ENCODE peak calls at places on chromosomes 11 and 22, in ten cellular contexts. E, D, N, P, J, X, Z, S, H and C are unnamed samples.

GRCh38 chr22:20256562-20257473 is 11.3 kb downstream of the RTN4R start:
- DNase-seq in P (no peak), N (no peak), D (no peak), J (no peak), X (no peak), E (no peak), Z (no peak), S (no peak), H (no peak), C (no peak)

GRCh38 chr11:73654482-73655021 is 8.2 kb downstream of the PLEKHB1 start:
- DNase-seq in Z (no peak), H (no peak), S (no peak), X (no peak), N (no peak), J (no peak), P (no peak), D (no peak), E (no peak), C (no peak)

GRCh38 chr11:2885017-2885675 is 429 bp downstream of the CDKN1C start:
- DNase-seq in J (no peak), D (peak), Z (peak), N (peak), S (no peak), H (peak), E (no peak), X (peak), P (peak), C (no peak)

GRCh38 chr11:70302086-70302752 is 31.7 kb downstream of the PPFIA1 start:
- DNase-seq in X (no peak), Z (no peak), H (no peak), D (no peak), E (no peak), S (no peak), J (no peak), P (peak), N (no peak), C (no peak)

GRCh38 chr11:131056036-131056435 is 139.8 kb upstream of the SNX19 start:
- DNase-seq in D (no peak), N (no peak), H (no peak), X (no peak), S (no peak), E (no peak), Z (no peak), J (no peak), P (no peak), C (no peak)

GRCh38 chr22:31244044-31244942 is 32.2 kb downstream of the LIMK2 start:
- DNase-seq in H (peak), S (peak), X (no peak), J (no peak), P (no peak), N (no peak), D (peak), Z (peak), E (no peak), C (peak)

GRCh38 chr22:28841111-28841510 is 40.7 kb upstream of the XBP1 start:
- DNase-seq in J (no peak), E (no peak), Z (no peak), N (no peak), D (no peak), P (no peak), X (no peak), S (no peak), H (no peak), C (no peak)

GRCh38 chr11:79274636-79275315 is 166.1 kb downstream of the TENM4 start:
- DNase-seq in P (no peak), H (peak), N (no peak), E (no peak), S (peak), Z (no peak), J (no peak), X (no peak), D (peak), C (no peak)

GRCh38 chr11:110471315-110471714 is 41.6 kb downstream of the FDX1 start:
- DNase-seq in X (no peak), E (no peak), P (no peak), N (no peak), J (no peak), Z (no peak), H (peak), S (no peak), D (peak), C (no peak)

GRCh38 chr11:12995211-12995610 is 13.9 kb upstream of the RASSF10 start:
- DNase-seq in D (peak), S (peak), H (peak), E (no peak), J (no peak), N (no peak), P (no peak), X (no peak), Z (no peak), C (no peak)

GRCh38 chr22:41197808-41198585 is 7.1 kb upstream of the L3MBTL2 start:
- DNase-seq in J (no peak), S (no peak), Z (peak), H (no peak), X (peak), E (no peak), P (peak), N (no peak), D (no peak), C (no peak)

GRCh38 chr11:92399702-92400101 is 175.1 kb downstream of the FAT3 start:
- DNase-seq in H (no peak), J (no peak), S (no peak), D (no peak), X (no peak), N (no peak), P (no peak), E (no peak), Z (peak), C (no peak)

GRCh38 chr11:68411501-68411991 is 49.0 kb upstream of the PPP6R3 start:
- DNase-seq in S (no peak), H (no peak), X (peak), N (no peak), J (no peak), P (peak), Z (no peak), D (no peak), E (no peak), C (no peak)

GRCh38 chr11:36098046-36098445 is 154.2 kb downstream of the LDLRAD3 start:
- DNase-seq in H (no peak), J (no peak), Z (no peak), P (no peak), N (no peak), E (no peak), X (no peak), D (no peak), S (no peak), C (no peak)

GRCh38 chr11:121241300-121242176 is 51.0 kb upstream of the SC5D start:
- DNase-seq in D (no peak), P (no peak), J (no peak), N (no peak), E (no peak), H (no peak), Z (peak), S (no peak), X (no peak), C (no peak)

GRCh38 chr22:35861451-35861850 is 143.8 kb downstream of the APOL5 start:
- DNase-seq in S (no peak), Z (no peak), N (no peak), X (no peak), H (no peak), D (no peak), E (no peak), P (no peak), J (no peak), C (no peak)

GRCh38 chr11:60634151-60634550 is 65.3 kb upstream of the MS4A8 start:
- DNase-seq in S (no peak), N (no peak), E (no peak), P (no peak), H (no peak), J (no peak), D (no peak), X (no peak), Z (peak), C (no peak)

GRCh38 chr11:102280237-102280833 is 36.9 kb upstream of the BIRC3 start:
- DNase-seq in N (no peak), S (no peak), Z (peak), J (no peak), H (no peak), E (no peak), P (no peak), D (no peak), X (no peak), C (no peak)

GRCh38 chr22:49278357-49278756 is 549.3 kb downstream of the BRD1 start:
- DNase-seq in S (no peak), X (no peak), J (peak), E (no peak), H (no peak), Z (no peak), P (no peak), D (no peak), N (no peak), C (no peak)

GRCh38 chr11:120219157-120219934 is 8.5 kb downstream of the OAF start:
- DNase-seq in N (no peak), J (no peak), Z (peak), D (no peak), H (peak), E (no peak), X (no peak), P (no peak), S (no peak), C (no peak)

GRCh38 chr11:134571301-134571700 is 159.3 kb upstream of the B3GAT1 start:
- DNase-seq in J (no peak), E (no peak), Z (no peak), H (no peak), N (no peak), X (no peak), P (no peak), D (no peak), S (no peak), C (no peak)

GRCh38 chr11:15213471-15214231 is 98.9 kb downstream of the INSC start:
- DNase-seq in D (no peak), P (peak), X (no peak), S (no peak), N (no peak), H (no peak), Z (no peak), E (no peak), J (no peak), C (no peak)

GRCh38 chr11:121508449-121508848 is 55.7 kb upstream of the SORL1-AS1 start:
- DNase-seq in Z (peak), D (no peak), P (no peak), H (no peak), N (no peak), E (no peak), J (no peak), S (no peak), X (no peak), C (no peak)

GRCh38 chr22:45319319-45319675 is 9.6 kb downstream of the FAM118A start:
- DNase-seq in P (no peak), N (no peak), E (no peak), S (peak), J (no peak), H (peak), X (no peak), Z (peak), D (peak), C (peak)

GRCh38 chr11:106644824-106645223 is 373.5 kb downstream of the GUCY1A2 start:
- DNase-seq in P (no peak), S (no peak), E (no peak), H (peak), X (no peak), D (peak), N (no peak), J (no peak), Z (no peak), C (peak)

GRCh38 chr11:125938418-125938817 is 7.4 kb upstream of the VSIG10L2 start:
- DNase-seq in Z (no peak), E (no peak), X (peak), H (no peak), D (no peak), S (no peak), P (peak), N (no peak), J (no peak), C (no peak)

GRCh38 chr11:95157824-95158223 is 68.2 kb downstream of the ENDOD1 start:
- DNase-seq in H (no peak), X (no peak), P (no peak), N (no peak), S (no peak), J (no peak), E (no peak), Z (no peak), D (no peak), C (no peak)
- TF ChIP-seq CTCF in H (no peak), X (no peak), P (no peak), N (no peak), S (no peak), J (no peak), E (no peak), Z (no peak), D (no peak), C (no peak)

GRCh38 chr11:118696673-118697226 is 17.3 kb upstream of the TREH start:
- DNase-seq in N (no peak), D (no peak), Z (no peak), J (no peak), E (no peak), H (no peak), P (no peak), S (no peak), X (no peak), C (no peak)
- TF ChIP-seq CTCF in N (no peak), D (no peak), Z (no peak), J (no peak), E (peak), H (no peak), P (no peak), S (no peak), X (no peak), C (peak)

GRCh38 chr22:27139935-27140493 is 482.6 kb downstream of the MIAT start:
- DNase-seq in D (peak), Z (peak), P (no peak), X (no peak), E (no peak), N (no peak), J (no peak), S (peak), H (peak), C (peak)

GRCh38 chr22:27148025-27148424 is 490.6 kb downstream of the MIAT start:
- DNase-seq in N (no peak), Z (no peak), X (no peak), E (no peak), H (no peak), P (no peak), D (no peak), S (no peak), J (no peak), C (no peak)

GRCh38 chr22:27146871-27147591 is 489.6 kb downstream of the MIAT start:
- DNase-seq in H (no peak), P (no peak), Z (no peak), J (no peak), E (no peak), D (no peak), N (no peak), S (no peak), X (no peak), C (no peak)

GRCh38 chr22:27148886-27149470 is 491.6 kb downstream of the MIAT start:
- DNase-seq in Z (no peak), H (no peak), S (no peak), P (no peak), X (no peak), N (no peak), E (no peak), D (no peak), J (no peak), C (no peak)

GRCh38 chr22:27144345-27144744 is 487.0 kb downstream of the MIAT start:
- DNase-seq in X (no peak), Z (no peak), D (no peak), E (no peak), P (no peak), J (no peak), N (no peak), H (no peak), S (no peak), C (no peak)
- TF ChIP-seq CTCF in X (no peak), Z (peak), D (no peak), E (peak), P (no peak), J (no peak), N (no peak), H (no peak), S (no peak), C (peak)

DNA sequence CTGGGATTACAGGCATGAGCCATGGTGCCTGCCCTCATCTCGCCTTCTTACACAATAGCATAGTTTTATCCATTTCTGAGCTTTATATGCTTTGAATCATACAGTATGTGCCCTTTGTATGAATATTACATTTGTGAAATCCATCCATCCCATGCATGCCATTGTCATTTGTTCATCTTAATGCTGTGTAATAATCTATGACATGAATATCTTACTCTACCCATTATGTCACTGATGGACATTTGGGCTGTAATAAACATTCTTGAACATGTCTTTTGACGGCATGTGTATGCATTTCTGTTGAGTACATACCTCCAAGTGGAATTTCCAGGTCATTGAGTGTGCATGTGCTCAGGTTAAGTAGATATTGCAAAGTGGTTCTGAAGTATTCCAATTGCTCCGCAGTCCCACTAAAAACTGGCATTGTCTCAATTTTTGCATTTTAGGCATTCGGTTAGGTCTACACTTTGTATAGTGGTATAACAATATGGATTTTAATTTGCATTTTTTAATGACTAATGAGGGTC is 339.3 kb upstream of the SYN3 start:
- DNase-seq in E (no peak), X (no peak), Z (no peak), N (no peak), J (no peak), S (no peak), D (no peak), H (no peak), P (no peak), C (no peak)
- TF ChIP-seq CTCF in E (no peak), X (no peak), Z (no peak), N (no peak), J (no peak), S (no peak), D (no peak), H (no peak), P (no peak), C (no peak)

DNA sequence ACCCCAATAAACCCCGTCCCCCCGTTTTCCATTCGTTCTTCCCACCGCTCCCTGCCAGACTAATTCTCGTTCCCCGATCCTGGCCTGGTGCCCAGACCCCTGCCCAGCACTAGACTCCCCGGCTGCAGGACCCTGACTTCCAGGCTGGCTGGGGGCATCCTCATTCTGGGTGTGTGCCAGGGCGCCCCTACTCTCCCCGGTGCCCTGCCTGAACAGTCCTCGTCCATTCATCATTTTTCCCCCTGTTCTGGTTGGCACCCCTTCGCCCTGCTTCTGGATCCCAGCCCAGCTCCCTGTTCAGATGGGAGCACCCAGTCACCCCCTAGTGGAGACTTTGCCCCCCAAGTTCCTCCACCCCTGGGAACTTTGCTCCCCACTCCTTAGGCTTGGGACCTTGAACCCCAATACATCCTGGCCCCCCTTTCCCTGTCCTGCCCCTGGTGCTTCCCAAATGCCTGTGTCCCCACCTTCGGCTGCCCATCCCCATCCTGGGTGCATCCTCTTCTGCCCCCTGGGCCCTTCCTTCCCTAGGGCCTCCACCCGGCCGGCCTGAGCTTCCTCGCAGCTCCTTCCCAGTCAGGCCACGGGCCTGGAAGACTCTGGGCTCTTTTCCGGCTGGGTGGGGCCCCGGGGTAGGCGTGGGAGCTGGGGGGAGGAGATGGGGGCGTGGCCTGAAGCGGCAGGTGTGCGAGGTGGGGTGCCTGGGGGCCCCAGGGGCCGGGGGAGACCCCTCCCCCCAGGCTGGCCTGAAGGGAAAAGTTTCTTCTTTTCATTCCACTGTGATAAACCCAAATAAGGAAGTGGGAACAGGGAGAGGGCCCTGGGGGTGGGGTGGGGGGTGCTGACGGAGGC is 882 bp downstream of the PLCB3 start:
- DNase-seq in H (no peak), Z (peak), E (no peak), X (peak), P (peak), N (peak), S (no peak), J (no peak), D (peak), C (no peak)
- TF ChIP-seq CTCF in H (peak), Z (peak), E (peak), X (peak), P (peak), N (no peak), S (peak), J (peak), D (peak), C (peak)

GRCh38 chr22:44091021-44091721 is 67.1 kb downstream of the PARVB start:
- DNase-seq in J (no peak), S (no peak), X (no peak), D (no peak), N (no peak), H (peak), P (no peak), E (no peak), Z (peak), C (peak)
- TF ChIP-seq CTCF in J (peak), S (peak), X (no peak), D (peak), N (no peak), H (peak), P (no peak), E (peak), Z (peak), C (peak)

GRCh38 chr22:27323646-27324045 is 477.9 kb downstream of the MN1 start:
- DNase-seq in S (no peak), P (no peak), D (no peak), Z (no peak), J (no peak), N (no peak), H (no peak), X (no peak), E (peak), C (no peak)
- TF ChIP-seq CTCF in S (no peak), P (no peak), D (no peak), Z (no peak), J (no peak), N (no peak), H (no peak), X (no peak), E (no peak), C (no peak)

GRCh38 chr11:85440273-85440672 is 186.9 kb downstream of the DLG2 start:
- DNase-seq in X (no peak), Z (no peak), P (no peak), S (no peak), E (no peak), J (no peak), H (no peak), D (no peak), N (no peak), C (no peak)

GRCh38 chr11:85444479-85444878 is 182.7 kb downstream of the DLG2 start:
- DNase-seq in X (no peak), P (no peak), J (no peak), S (no peak), Z (no peak), D (no peak), N (no peak), H (no peak), E (no peak), C (no peak)
- TF ChIP-seq CTCF in X (no peak), P (no peak), J (no peak), S (no peak), Z (no peak), D (no peak), N (no peak), H (no peak), E (no peak), C (no peak)

GRCh38 chr22:18023509-18024275 is 669 bp downstream of the MICAL3 start:
- DNase-seq in Z (peak), S (peak), D (peak), E (peak), X (peak), P (peak), H (peak), N (peak), J (no peak), C (no peak)
- TF ChIP-seq CTCF in Z (no peak), S (peak), D (peak), E (no peak), X (no peak), P (peak), H (no peak), N (peak), J (no peak), C (no peak)